ENCODE peak calls at places on chromosome 17, in five cellular contexts. L is H1, N is SK-N-SH, U is K562, F is GM12878. I is an unnamed sample.

GRCh38 chr17:43983196-43983514 is 21.3 kb upstream of the NAGS start:
- DNase-seq in U (no peak), N (no peak), F (no peak), L (no peak), I (no peak)

GRCh38 chr17:30221346-30221745 is 14.2 kb downstream of the SLC6A4 start:
- DNase-seq in L (no peak), N (no peak), F (no peak), U (no peak), I (no peak)

GRCh38 chr17:66420961-66421371 is 118.6 kb downstream of the PRKCA start:
- DNase-seq in F (no peak), U (no peak), N (no peak), L (no peak), I (peak; percentile 55)

GRCh38 chr17:48024149-48025039 is 13.2 kb downstream of the COPZ2 start:
- DNase-seq in U (peak; percentile 61), N (no peak), L (peak; percentile 66), F (no peak), I (no peak)

GRCh38 chr17:72850410-72850809 is 242.1 kb downstream of the SLC39A11 start:
- DNase-seq in U (no peak), N (no peak), F (no peak), L (no peak), I (no peak)

GRCh38 chr17:43755389-43755875 is 3.2 kb downstream of the SOST start:
- DNase-seq in N (no peak), U (no peak), F (no peak), L (peak; percentile 82), I (no peak)

GRCh38 chr17:64202683-64203430 is 60.2 kb downstream of the TEX2 start:
- DNase-seq in L (no peak), N (peak; percentile 47), F (no peak), U (peak; percentile 12), I (peak; percentile 55)

GRCh38 chr17:21510686-21511367 is 134.7 kb downstream of the KCNJ12 start:
- DNase-seq in L (no peak), F (no peak), N (no peak), U (peak; percentile 13), I (no peak)

GRCh38 chr17:72640415-72641165 is 451.9 kb downstream of the SLC39A11 start:
- DNase-seq in L (no peak), U (no peak), N (no peak), F (no peak), I (no peak)

GRCh38 chr17:79981090-79981489 is 54.6 kb downstream of the TBC1D16 start:
- DNase-seq in L (no peak), U (no peak), N (peak; percentile 22), F (no peak), I (no peak)

GRCh38 chr17:76843703-76844484 is 24.3 kb upstream of the MGAT5B start:
- DNase-seq in N (peak; percentile 59), F (no peak), U (peak; percentile 41), L (no peak), I (no peak)

GRCh38 chr17:82283208-82283749 is 9.8 kb upstream of the CSNK1D start:
- DNase-seq in N (peak; percentile 96), L (no peak), U (no peak), F (no peak), I (no peak)

GRCh38 chr17:42484304-42484703 is 25.6 kb downstream of the ATP6V0A1 start:
- DNase-seq in U (no peak), L (no peak), N (no peak), F (peak; percentile 70), I (peak; percentile 99)

GRCh38 chr17:49748791-49749190 is 15.1 kb downstream of the FAM117A start:
- DNase-seq in N (no peak), L (no peak), F (peak; percentile 97), U (no peak), I (no peak)

GRCh38 chr17:57512258-57512657 is 232.8 kb downstream of the CCDC182 start:
- DNase-seq in U (no peak), N (no peak), L (no peak), F (no peak), I (no peak)

GRCh38 chr17:34797724-34798123 is 163.5 kb downstream of the CCT6B start:
- DNase-seq in F (no peak), L (peak; percentile 87), U (peak; percentile 42), N (no peak), I (peak; percentile 6)

GRCh38 chr17:70037498-70037897 is 37.5 kb upstream of the KCNJ16 start:
- DNase-seq in F (no peak), L (no peak), N (no peak), U (no peak), I (no peak)

GRCh38 chr17:64655704-64656103 is 6.4 kb downstream of the SMURF2 start:
- DNase-seq in F (no peak), N (no peak), L (no peak), U (no peak), I (no peak)

GRCh38 chr17:6496116-6496481 is 51.8 kb downstream of the PIMREG start:
- DNase-seq in L (peak; percentile 72), F (no peak), N (no peak), U (peak; percentile 10), I (no peak)

GRCh38 chr17:79969906-79970305 is 65.8 kb downstream of the TBC1D16 start:
- DNase-seq in F (no peak), N (no peak), L (no peak), U (no peak), I (no peak)

GRCh38 chr17:64150237-64151015 is 20.5 kb upstream of the ERN1 start:
- DNase-seq in U (no peak), L (no peak), N (no peak), F (no peak), I (peak; percentile 99)

GRCh38 chr17:33390479-33391027 is 97.5 kb upstream of the ASIC2 start:
- DNase-seq in L (no peak), N (no peak), F (no peak), U (no peak), I (no peak)
- H2AFZ ChIP-seq in L (no peak overlapping the region), N (no peak overlapping the region), F (no peak overlapping the region), U (no peak overlapping the region), I (no peak overlapping the region)

GRCh38 chr17:4709794-4710692 is at the start of gene ARRB2:
- DNase-seq in F (peak; percentile 94), N (peak; percentile 99), U (peak; percentile 97), L (peak; percentile 95), I (peak; percentile 97)

GRCh38 chr17:4708436-4708835 is 2.0 kb upstream of the ARRB2 start:
- DNase-seq in F (no peak), U (peak; percentile 38), N (no peak), L (peak; percentile 64), I (peak; percentile 72)

GRCh38 chr17:4711671-4712111 is 1.3 kb downstream of the ARRB2 start:
- DNase-seq in L (no peak), U (no peak), N (no peak), F (no peak), I (no peak)

GRCh38 chr17:4712526-4712925 is 2.1 kb downstream of the ARRB2 start:
- DNase-seq in L (no peak), U (no peak), N (no peak), F (no peak), I (no peak)

DNA sequence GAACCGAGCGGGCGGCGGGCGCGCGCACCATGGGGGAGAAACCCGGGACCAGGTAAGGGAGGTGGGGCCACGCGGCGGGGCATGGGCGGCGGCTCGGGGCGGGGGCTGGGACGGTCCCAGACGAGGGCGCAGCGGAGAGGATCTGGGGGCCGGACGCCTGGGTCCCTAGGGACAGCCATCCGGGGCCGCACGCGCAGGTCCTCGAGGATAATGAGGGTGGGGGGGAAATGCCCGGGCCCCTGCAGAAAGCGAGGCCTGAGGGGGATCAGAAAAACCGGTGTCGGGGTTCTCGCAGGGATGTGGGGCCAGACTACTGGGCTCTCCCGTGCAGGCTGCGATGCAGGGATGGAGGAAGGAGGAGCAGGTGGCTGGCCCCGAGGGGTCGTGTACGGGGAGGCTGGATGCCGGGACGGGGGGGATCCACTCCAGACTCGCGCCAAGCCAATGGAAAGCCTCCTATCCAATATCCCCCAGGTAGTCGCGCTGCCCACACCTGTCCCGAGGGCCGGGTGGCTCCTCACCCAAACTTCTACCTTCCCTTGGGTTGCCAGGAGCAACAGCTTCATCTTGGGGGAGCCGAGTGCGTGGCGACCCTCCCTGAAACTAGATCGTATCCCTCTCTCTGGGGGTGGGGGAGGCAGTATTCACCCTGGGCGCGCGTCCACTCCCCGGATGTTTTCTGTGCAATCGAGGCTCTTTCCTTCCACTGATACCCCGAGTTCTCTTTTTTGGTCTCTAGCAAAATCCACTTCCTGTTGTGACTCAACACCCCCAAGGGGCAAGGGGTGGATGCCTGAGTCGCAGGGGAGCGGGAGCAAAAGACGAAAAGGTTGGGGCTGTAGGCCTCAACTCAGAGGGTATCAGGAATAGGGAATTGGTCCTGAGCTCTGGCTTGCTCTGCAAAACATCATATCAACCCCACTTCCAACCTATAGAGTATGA is 532 bp downstream of the ARRB2 start:
- DNase-seq in F (no peak), N (peak; percentile 72), L (no peak), U (no peak), I (no peak)
- TF ChIP-seq EP300 in F (no peak), N (no peak), L (no peak), U (no peak), I (no peak)

GRCh38 chr17:28318759-28319660 is at the start of gene TMEM97:
- DNase-seq in F (peak; percentile 87), U (peak; percentile 99), L (peak; percentile 92), N (peak; percentile 96), I (peak; percentile 95)
- H2AFZ ChIP-seq in F (peak within 1 kb of the TSS; percentile 89), U (peak within 1 kb of the TSS; percentile 82), L (peak within 1 kb of the TSS; percentile 89), N (peak within 1 kb of the TSS; percentile 98), I (peak within 1 kb of the TSS; percentile 42)

GRCh38 chr17:16652847-16653366 is 743 bp downstream of the ZNF624 start:
- DNase-seq in L (no peak), N (no peak), U (peak; percentile 10), F (no peak), I (no peak)

GRCh38 chr17:16652252-16652651 is 1.4 kb downstream of the ZNF624 start:
- DNase-seq in L (no peak), U (no peak), F (no peak), N (no peak), I (no peak)

GRCh38 chr17:16649585-16649984 is 4.1 kb downstream of the ZNF624 start:
- DNase-seq in N (no peak), F (no peak), L (no peak), U (no peak), I (no peak)

GRCh38 chr17:16653367-16654041 is at the start of gene ZNF624:
- DNase-seq in L (peak; percentile 93), U (peak; percentile 91), N (peak; percentile 94), F (peak; percentile 61), I (peak; percentile 88)
- TF ChIP-seq EP300 in L (no peak), U (no peak), N (no peak), F (no peak), I (no peak)

DNA sequence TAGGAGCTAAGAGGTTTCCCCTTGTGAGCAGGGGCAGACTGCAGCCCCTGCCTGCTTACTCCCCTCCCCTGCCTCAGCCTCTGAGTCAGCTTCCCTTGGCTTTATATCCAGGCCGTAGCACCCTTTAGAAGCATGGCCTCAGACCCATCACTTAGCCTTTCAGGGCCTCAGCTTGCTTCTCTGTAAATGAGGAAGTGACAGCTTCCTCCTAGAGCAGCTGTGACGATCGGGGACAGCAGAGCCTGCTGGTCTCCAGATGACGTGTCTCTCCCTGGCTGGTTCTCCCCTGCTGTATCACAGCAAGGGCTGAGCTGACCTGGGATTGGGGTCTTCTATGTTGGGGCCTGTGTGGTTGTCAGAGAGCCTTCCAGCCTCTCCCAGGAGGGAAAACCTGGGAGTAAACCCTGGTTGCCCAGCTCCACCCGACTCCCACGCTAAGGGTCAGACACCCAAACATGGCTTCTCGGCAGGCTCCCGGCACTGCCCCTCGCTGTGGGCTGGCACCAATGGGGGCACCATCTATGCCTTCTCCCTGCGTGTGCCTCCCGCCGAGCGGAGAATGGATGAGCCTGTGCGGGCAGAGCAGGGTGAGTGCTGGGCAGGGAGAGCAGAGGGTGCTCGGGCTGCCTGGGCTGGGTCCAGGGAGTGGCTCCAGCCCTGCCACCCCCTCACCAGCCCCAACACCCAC is 16.3 kb upstream of the MYO15B start:
- DNase-seq in F (peak; percentile 47), L (no peak), U (peak; percentile 67), N (no peak), I (no peak)
- H2AFZ ChIP-seq in F (peak overlapping the region; percentile 98), L (no peak overlapping the region), U (peak overlapping the region; percentile 14), N (no peak overlapping the region), I (no peak overlapping the region)

I was measured in HepG2.